ENCODE peak calls at places on chromosomes 4 and X, in seven cellular contexts. T is fibroblast of pulmonary artery, C is left ventricle myocardium inferior, B is Calu3, J is astrocyte of the cerebellum, Y is GM13976, V is IMR-90. P is an unnamed sample.

GRCh38 chr4:3375688-3376087 is 66.1 kb upstream of the HGFAC start:
- DNase-seq in T (peak), C (no peak), B (no peak), J (peak), Y (no peak), V (peak), P (no peak)

GRCh38 chrX:123876844-123877243 is 17.0 kb downstream of the XIAP start:
- DNase-seq in T (no peak), C (no peak), B (no peak), J (no peak), Y (no peak), V (no peak), P (no peak)

GRCh38 chr4:153466637-153467153 is 535 bp downstream of the TMEM131L start:
- DNase-seq in T (no peak), C (no peak), B (no peak), J (no peak), Y (no peak), V (no peak), P (no peak)

GRCh38 chr4:149279331-149279730 is 536.3 kb downstream of the IQCM start:
- DNase-seq in T (no peak), C (no peak), B (no peak), J (no peak), Y (no peak), V (no peak), P (no peak)

GRCh38 chr4:172344266-172344772 is 531.1 kb downstream of the GALNTL6 start:
- DNase-seq in T (no peak), C (no peak), B (no peak), J (no peak), Y (no peak), V (no peak), P (no peak)

GRCh38 chr4:139689093-139689722 is 23.6 kb downstream of the MGST2 start:
- DNase-seq in T (no peak), C (no peak), B (no peak), J (no peak), Y (no peak), V (peak), P (no peak)

GRCh38 chrX:9522756-9523155 is 57.9 kb downstream of the TBL1X start:
- DNase-seq in T (no peak), C (no peak), B (no peak), J (no peak), Y (no peak), V (peak), P (no peak)

GRCh38 chr4:15336410-15337184 is 91.2 kb upstream of the C1QTNF7 start:
- DNase-seq in T (peak), C (no peak), B (peak), J (peak), Y (no peak), V (peak), P (no peak)

GRCh38 chrX:39158801-39159657 is 357.8 kb downstream of the MID1IP1 start:
- DNase-seq in T (peak), C (no peak), B (no peak), J (peak), Y (no peak), V (peak), P (peak)

GRCh38 chr4:74932832-74933561 is at the start of gene PARM1:
- DNase-seq in T (peak), C (peak), B (peak), J (peak), Y (peak), V (peak), P (peak)

GRCh38 chr4:20543131-20543530 is 157.1 kb upstream of the PACRGL start:
- DNase-seq in T (no peak), C (no peak), B (no peak), J (no peak), Y (no peak), V (no peak), P (no peak)

GRCh38 chrX:139201924-139202323 is 328.6 kb upstream of the F9 start:
- DNase-seq in T (no peak), C (no peak), B (no peak), J (no peak), Y (no peak), V (no peak), P (no peak)

GRCh38 chr4:5888222-5888701 is 4.6 kb downstream of the CRMP1 start:
- DNase-seq in T (no peak), C (no peak), B (no peak), J (no peak), Y (no peak), V (no peak), P (no peak)

GRCh38 chr4:57094482-57095223 is 15.5 kb downstream of the IGFBP7 start:
- DNase-seq in T (peak), C (no peak), B (no peak), J (no peak), Y (no peak), V (peak), P (no peak)

GRCh38 chr4:156293657-156294297 is 340.1 kb upstream of the CTSO start:
- DNase-seq in T (peak), C (no peak), B (no peak), J (peak), Y (no peak), V (peak), P (no peak)

GRCh38 chr4:124937993-124938392 is 225.5 kb upstream of the ANKRD50 start:
- DNase-seq in T (no peak), C (no peak), B (no peak), J (no peak), Y (no peak), V (no peak), P (no peak)

GRCh38 chr4:159735281-159736207 is 632.7 kb downstream of the RAPGEF2 start:
- DNase-seq in T (no peak), C (no peak), B (no peak), J (no peak), Y (no peak), V (no peak), P (no peak)

GRCh38 chr4:13289391-13289790 is 194.7 kb downstream of the RAB28 start:
- DNase-seq in T (peak), C (no peak), B (no peak), J (no peak), Y (no peak), V (peak), P (no peak)

GRCh38 chr4:89162486-89162885 is 51.2 kb downstream of the TIGD2 start:
- DNase-seq in T (no peak), C (no peak), B (no peak), J (no peak), Y (no peak), V (no peak), P (no peak)

GRCh38 chrX:48897157-48897620 is 379 bp downstream of the TIMM17B start:
- DNase-seq in T (peak), C (peak), B (peak), J (no peak), Y (peak), V (peak), P (peak)

GRCh38 chrX:9356846-9357245 is 108.0 kb upstream of the TBL1X start:
- DNase-seq in T (no peak), C (no peak), B (no peak), J (no peak), Y (no peak), V (peak), P (no peak)

GRCh38 chr4:94623507-94623906 is 134.2 kb upstream of the BMPR1B start:
- DNase-seq in T (no peak), C (no peak), B (no peak), J (no peak), Y (no peak), V (no peak), P (no peak)

GRCh38 chr4:170001688-170002267 is 24.4 kb downstream of the MFAP3L start:
- DNase-seq in T (no peak), C (no peak), B (no peak), J (no peak), Y (no peak), V (no peak), P (no peak)

GRCh38 chrX:51747671-51748070 is 4.4 kb downstream of the GSPT2 start:
- DNase-seq in T (peak), C (no peak), B (no peak), J (peak), Y (no peak), V (no peak), P (no peak)

GRCh38 chr4:54322817-54323417 is 93.8 kb downstream of the PDGFRA start:
- DNase-seq in T (peak), C (peak), B (peak), J (peak), Y (peak), V (peak), P (peak)

GRCh38 chrX:23398570-23398969 is 63.9 kb downstream of the PTCHD1 start:
- DNase-seq in T (no peak), C (no peak), B (no peak), J (no peak), Y (no peak), V (no peak), P (no peak)

GRCh38 chrX:140141444-140142029 is 176.2 kb upstream of the CXorf66 start:
- DNase-seq in T (peak), C (no peak), B (peak), J (peak), Y (peak), V (peak), P (peak)

GRCh38 chr4:83114576-83114975 is at the start of gene PLAC8:
- DNase-seq in T (no peak), C (no peak), B (no peak), J (no peak), Y (peak), V (no peak), P (peak)

GRCh38 chr4:130849985-130850632 is 1754.2 kb downstream of the C4orf33 start:
- DNase-seq in T (peak), C (no peak), B (peak), J (peak), Y (no peak), V (no peak), P (no peak)

GRCh38 chr4:149161247-149161646 is 654.4 kb downstream of the IQCM start:
- DNase-seq in T (peak), C (no peak), B (no peak), J (no peak), Y (no peak), V (peak), P (no peak)

GRCh38 chr4:96035727-96036126 is 195.8 kb downstream of the PDHA2 start:
- DNase-seq in T (peak), C (no peak), B (peak), J (no peak), Y (no peak), V (no peak), P (peak)
- TF ChIP-seq CTCF in T (peak), C (peak), B (no peak), J (peak), Y (peak), V (no peak), P (peak)

GRCh38 chr4:107937040-107937439 is 5.7 kb downstream of the CYP2U1 start:
- DNase-seq in T (no peak), C (no peak), B (no peak), J (no peak), Y (peak), V (no peak), P (no peak)

GRCh38 chr4:107935246-107935645 is 3.9 kb downstream of the CYP2U1 start:
- DNase-seq in T (no peak), C (no peak), B (no peak), J (no peak), Y (no peak), V (no peak), P (no peak)

GRCh38 chr4:107930821-107931774 is at the start of gene CYP2U1:
- DNase-seq in T (peak), C (peak), B (peak), J (no peak), Y (peak), V (peak), P (peak)

DNA sequence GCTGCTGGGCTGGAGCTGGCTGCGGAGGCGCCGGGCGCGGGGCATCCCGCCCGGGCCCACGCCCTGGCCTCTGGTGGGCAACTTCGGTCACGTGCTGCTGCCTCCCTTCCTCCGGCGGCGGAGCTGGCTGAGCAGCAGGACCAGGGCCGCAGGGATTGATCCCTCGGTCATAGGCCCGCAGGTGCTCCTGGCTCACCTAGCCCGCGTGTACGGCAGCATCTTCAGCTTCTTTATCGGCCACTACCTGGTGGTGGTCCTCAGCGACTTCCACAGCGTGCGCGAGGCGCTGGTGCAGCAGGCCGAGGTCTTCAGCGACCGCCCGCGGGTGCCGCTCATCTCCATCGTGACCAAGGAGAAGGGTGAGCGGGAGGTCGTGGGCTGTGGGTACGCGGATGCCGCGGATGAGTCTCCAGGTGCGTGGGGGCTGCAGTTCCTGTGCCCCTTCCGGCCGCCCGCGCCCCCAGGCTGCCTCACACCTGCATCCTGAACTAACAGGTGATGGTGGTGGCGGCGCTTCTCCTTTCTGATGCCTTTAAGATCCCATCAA is 499 bp downstream of the CYP2U1 start:
- DNase-seq in T (no peak), C (no peak), B (no peak), J (no peak), Y (no peak), V (no peak), P (peak)
- TF ChIP-seq CTCF in T (no peak), C (no peak), B (no peak), J (no peak), Y (no peak), V (no peak), P (no peak)

GRCh38 chr4:7960017-7960789 is 20.5 kb upstream of the AFAP1 start:
- DNase-seq in T (no peak), C (no peak), B (no peak), J (no peak), Y (no peak), V (no peak), P (no peak)

GRCh38 chr4:7960790-7961655 is 21.4 kb upstream of the AFAP1 start:
- DNase-seq in T (peak), C (no peak), B (peak), J (peak), Y (peak), V (peak), P (peak)

GRCh38 chr4:7957113-7957656 is 17.5 kb upstream of the AFAP1 start:
- DNase-seq in T (no peak), C (no peak), B (no peak), J (no peak), Y (no peak), V (peak), P (no peak)

GRCh38 chr4:7956306-7957112 is 16.8 kb upstream of the AFAP1 start:
- DNase-seq in T (peak), C (no peak), B (peak), J (no peak), Y (no peak), V (peak), P (no peak)

GRCh38 chr4:7959066-7959465 is 19.4 kb upstream of the AFAP1 start:
- DNase-seq in T (no peak), C (no peak), B (no peak), J (no peak), Y (no peak), V (no peak), P (no peak)
- TF ChIP-seq CTCF in T (no peak), C (no peak), B (no peak), J (peak), Y (no peak), V (peak), P (no peak)

GRCh38 chr4:151045907-151046306 is 30.8 kb upstream of the LRBA start:
- DNase-seq in T (no peak), C (no peak), B (peak), J (no peak), Y (peak), V (no peak), P (peak)
- TF ChIP-seq CTCF in T (no peak), C (no peak), B (no peak), J (no peak), Y (no peak), V (no peak), P (peak)

DNA sequence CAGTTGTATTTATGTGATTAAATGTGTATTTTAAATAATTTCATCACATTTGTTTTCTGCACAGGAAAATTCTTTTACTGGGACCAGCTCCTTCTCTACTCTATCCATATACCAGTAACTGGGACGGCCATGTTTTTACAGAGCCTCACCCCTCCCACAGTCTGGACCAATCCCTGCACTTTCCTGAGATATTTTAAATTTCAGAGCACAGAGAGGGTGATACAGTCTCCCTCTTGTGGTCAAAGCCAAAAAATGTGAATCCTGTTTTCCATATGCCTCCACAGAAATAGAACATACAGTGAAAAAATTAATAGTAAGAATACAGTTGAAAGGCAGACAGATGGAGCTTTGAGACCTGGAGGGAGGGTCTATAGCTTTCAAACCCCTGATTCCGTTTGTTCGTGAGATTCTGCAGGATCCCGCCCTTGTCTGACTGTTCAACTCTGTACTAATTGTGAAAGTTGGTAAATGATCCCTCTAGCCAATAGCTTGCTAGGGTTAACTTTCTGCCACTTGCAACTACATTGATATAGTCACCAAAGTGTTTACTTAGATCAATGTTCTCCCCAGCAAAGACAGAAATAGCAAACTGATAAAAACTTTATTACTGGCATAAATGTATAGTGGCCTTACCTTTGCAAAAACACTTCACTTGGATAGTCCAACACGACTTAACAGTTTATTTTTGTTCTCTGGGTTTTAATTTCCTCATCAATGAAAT is 172.2 kb downstream of the PPARGC1A start:
- DNase-seq in T (peak), C (no peak), B (no peak), J (peak), Y (peak), V (peak), P (peak)
- TF ChIP-seq CTCF in T (peak), C (peak), B (peak), J (peak), Y (no peak), V (peak), P (peak)

GRCh38 chr4:81032805-81033684 is 2.5 kb downstream of the BMP3 start:
- DNase-seq in T (no peak), C (no peak), B (no peak), J (no peak), Y (no peak), V (peak), P (no peak)
- TF ChIP-seq CTCF in T (no peak), C (no peak), B (no peak), J (no peak), Y (no peak), V (no peak), P (no peak)

GRCh38 chr4:46323891-46324290 is 66.0 kb downstream of the GABRA2 start:
- DNase-seq in T (no peak), C (no peak), B (no peak), J (no peak), Y (no peak), V (no peak), P (no peak)

DNA sequence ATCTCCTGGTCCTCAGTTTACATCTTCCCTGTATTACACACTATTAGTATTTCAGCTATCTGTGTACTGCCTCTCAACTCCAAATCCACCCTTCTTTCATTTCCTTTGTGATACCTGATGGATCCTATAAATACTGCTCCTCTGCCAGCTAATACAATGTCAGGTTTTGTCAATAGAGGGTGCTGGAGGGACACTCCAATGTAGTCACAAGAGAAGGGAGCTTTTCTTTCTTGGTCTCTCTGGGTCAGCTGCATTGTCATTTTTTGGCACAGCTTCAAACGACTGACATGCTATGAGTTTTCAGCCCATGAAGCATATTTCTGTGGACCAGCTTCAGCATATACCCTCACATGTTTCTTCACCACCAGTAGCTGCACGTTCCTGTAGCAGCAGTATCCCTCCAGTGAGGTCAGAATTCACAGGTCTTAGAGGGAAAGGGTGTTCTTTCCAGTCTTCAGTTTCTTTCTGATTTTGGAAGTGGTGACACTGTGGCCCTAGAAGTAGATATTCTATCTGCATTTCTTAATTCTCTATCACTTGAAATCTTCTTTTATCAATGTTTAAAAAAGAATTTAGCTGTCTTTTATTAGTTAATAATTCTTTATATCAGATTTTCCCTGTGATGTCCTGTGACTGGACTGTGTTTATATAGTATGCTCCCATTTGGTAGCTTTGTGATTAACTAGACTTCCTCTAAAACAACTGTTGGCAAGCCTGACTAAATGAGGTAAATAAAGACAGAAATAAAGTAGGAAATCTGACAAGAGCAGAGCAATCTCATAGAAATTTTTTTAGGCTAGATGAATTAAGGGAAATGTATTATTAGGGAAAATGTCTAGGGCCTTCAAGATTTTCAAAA is 60.6 kb downstream of the GABRA2 start:
- DNase-seq in T (peak), C (no peak), B (peak), J (peak), Y (peak), V (peak), P (peak)
- TF ChIP-seq CTCF in T (peak), C (peak), B (no peak), J (peak), Y (peak), V (peak), P (peak)

DNA sequence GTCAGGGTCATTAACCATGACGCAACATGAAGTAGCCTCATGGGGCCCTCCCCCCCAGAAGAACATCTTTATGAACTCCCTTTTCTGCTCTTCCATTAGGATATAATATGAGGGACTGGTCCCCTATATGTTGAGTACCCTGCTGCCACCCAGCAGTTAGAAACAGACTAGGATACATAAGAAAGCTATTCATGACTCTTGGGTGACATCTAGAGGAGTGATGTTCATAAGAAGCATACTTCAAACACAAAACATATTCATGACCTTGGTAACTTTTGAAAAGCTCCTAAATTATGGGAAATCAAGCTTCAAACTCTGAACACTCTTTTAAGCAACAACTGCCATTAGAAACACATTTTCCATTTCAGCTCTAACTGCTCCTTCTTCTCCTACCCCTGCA is 155.2 kb upstream of the SPIN4 start:
- DNase-seq in T (peak), C (no peak), B (no peak), J (peak), Y (peak), V (peak), P (peak)
- TF ChIP-seq CTCF in T (peak), C (peak), B (no peak), J (peak), Y (peak), V (peak), P (no peak)

P was measured in GM12865.